ENCODE peak calls at places on chromosomes 11 and 22, in four cellular contexts. One of them, this sample, is unnamed.

GRCh38 chr22:44884968-44885805 is 124.6 kb downstream of the PHF21B start:
- DNase-seq in transverse colon: no peak
- DNase-seq in Peyer's patch: no peak
- DNase-seq in IMR-90: no peak
- DNase-seq in this sample: no peak

GRCh38 chr22:30390974-30391691 is 3.9 kb upstream of the RNF215 start:
- DNase-seq in IMR-90: peak
- DNase-seq in Peyer's patch: peak
- DNase-seq in transverse colon: peak
- DNase-seq in this sample: peak

GRCh38 chr22:47238886-47239860 is 476.7 kb downstream of the TBC1D22A start:
- DNase-seq in Peyer's patch: no peak
- DNase-seq in transverse colon: no peak
- DNase-seq in IMR-90: no peak
- DNase-seq in this sample: no peak

GRCh38 chr11:57567210-57567511 is 311 bp downstream of the UBE2L6 start:
- DNase-seq in transverse colon: peak
- DNase-seq in Peyer's patch: peak
- DNase-seq in IMR-90: peak
- DNase-seq in this sample: no peak

GRCh38 chr11:2813141-2813908 is 72.2 kb downstream of the CDKN1C start:
- DNase-seq in IMR-90: peak
- DNase-seq in Peyer's patch: no peak
- DNase-seq in transverse colon: no peak
- DNase-seq in this sample: no peak

GRCh38 chr11:58133329-58134076 is 8.2 kb upstream of the OR9I1 start:
- DNase-seq in IMR-90: no peak
- DNase-seq in transverse colon: no peak
- DNase-seq in Peyer's patch: no peak
- DNase-seq in this sample: no peak

GRCh38 chr22:19766235-19766505 is 5.6 kb downstream of the TBX1 start:
- DNase-seq in transverse colon: no peak
- DNase-seq in Peyer's patch: no peak
- DNase-seq in IMR-90: no peak
- DNase-seq in this sample: no peak

GRCh38 chr11:85822814-85823213 is 11.9 kb upstream of the SYTL2 start:
- DNase-seq in IMR-90: peak
- DNase-seq in transverse colon: no peak
- DNase-seq in Peyer's patch: no peak
- DNase-seq in this sample: no peak

GRCh38 chr11:119350302-119350701 is 3.8 kb upstream of the MFRP start:
- DNase-seq in IMR-90: no peak
- DNase-seq in transverse colon: no peak
- DNase-seq in Peyer's patch: no peak
- DNase-seq in this sample: no peak

GRCh38 chr22:24583972-24584790 is 8.7 kb downstream of the LRRC75B start:
- DNase-seq in Peyer's patch: no peak
- DNase-seq in IMR-90: no peak
- DNase-seq in transverse colon: no peak
- DNase-seq in this sample: no peak

GRCh38 chr22:24486501-24486921 is 8.6 kb upstream of the UPB1 start:
- DNase-seq in Peyer's patch: no peak
- DNase-seq in transverse colon: no peak
- DNase-seq in IMR-90: peak
- DNase-seq in this sample: peak

GRCh38 chr22:50002791-50003190 is 9.8 kb downstream of the IL17REL start:
- DNase-seq in IMR-90: peak
- DNase-seq in transverse colon: peak
- DNase-seq in Peyer's patch: peak
- DNase-seq in this sample: no peak

GRCh38 chr11:27699242-27699925 is 871 bp downstream of the BDNF start:
- DNase-seq in IMR-90: peak
- DNase-seq in Peyer's patch: no peak
- DNase-seq in transverse colon: no peak
- DNase-seq in this sample: no peak

GRCh38 chr22:24938741-24939341 is 7.7 kb downstream of the LHFPL7 start:
- DNase-seq in Peyer's patch: peak
- DNase-seq in IMR-90: peak
- DNase-seq in transverse colon: no peak
- DNase-seq in this sample: no peak

GRCh38 chr22:30420401-30421178 is 5.0 kb upstream of the MTFP1 start:
- DNase-seq in transverse colon: no peak
- DNase-seq in Peyer's patch: no peak
- DNase-seq in IMR-90: peak
- DNase-seq in this sample: no peak

GRCh38 chr11:124814739-124815138 is 14.5 kb upstream of the MSANTD2 start:
- DNase-seq in transverse colon: no peak
- DNase-seq in IMR-90: no peak
- DNase-seq in Peyer's patch: no peak
- DNase-seq in this sample: no peak

GRCh38 chr11:123483058-123483457 is 53.0 kb downstream of the GRAMD1B start:
- DNase-seq in transverse colon: no peak
- DNase-seq in Peyer's patch: no peak
- DNase-seq in IMR-90: peak
- DNase-seq in this sample: peak

GRCh38 chr22:44521326-44521725 is 23.3 kb upstream of the RTL6 start:
- DNase-seq in transverse colon: no peak
- DNase-seq in IMR-90: no peak
- DNase-seq in Peyer's patch: no peak
- DNase-seq in this sample: no peak

GRCh38 chr11:113994077-113994954 is 19.4 kb downstream of the HTR3A start:
- DNase-seq in Peyer's patch: peak
- DNase-seq in IMR-90: no peak
- DNase-seq in transverse colon: no peak
- DNase-seq in this sample: no peak

GRCh38 chr22:49671331-49672012 is 156.2 kb downstream of the BRD1 start:
- DNase-seq in IMR-90: no peak
- DNase-seq in transverse colon: no peak
- DNase-seq in Peyer's patch: peak
- DNase-seq in this sample: no peak

GRCh38 chr11:76025068-76025467 is 181.2 kb downstream of the WNT11 start:
- DNase-seq in Peyer's patch: no peak
- DNase-seq in IMR-90: peak
- DNase-seq in transverse colon: no peak
- DNase-seq in this sample: no peak

GRCh38 chr11:67290801-67291200 is 1.7 kb downstream of the ANKRD13D start:
- DNase-seq in IMR-90: no peak
- DNase-seq in transverse colon: no peak
- DNase-seq in Peyer's patch: no peak
- DNase-seq in this sample: no peak

GRCh38 chr22:24834845-24835570 is 29.0 kb downstream of the SGSM1 start:
- DNase-seq in Peyer's patch: no peak
- DNase-seq in IMR-90: peak
- DNase-seq in transverse colon: no peak
- DNase-seq in this sample: no peak

GRCh38 chr22:20438066-20438677 is 547 bp upstream of the SCARF2 start:
- DNase-seq in Peyer's patch: peak
- DNase-seq in transverse colon: no peak
- DNase-seq in IMR-90: peak
- DNase-seq in this sample: no peak

GRCh38 chr22:19497245-19497644 is 17.5 kb downstream of the CDC45 start:
- DNase-seq in Peyer's patch: no peak
- DNase-seq in transverse colon: no peak
- DNase-seq in IMR-90: peak
- DNase-seq in this sample: no peak

GRCh38 chr22:39494471-39495120 is 7.5 kb upstream of the MIEF1 start:
- DNase-seq in IMR-90: peak
- DNase-seq in Peyer's patch: no peak
- DNase-seq in transverse colon: no peak
- DNase-seq in this sample: no peak

GRCh38 chr22:19120829-19121630 is 1.2 kb downstream of the DGCR2 start:
- DNase-seq in Peyer's patch: peak
- DNase-seq in IMR-90: peak
- DNase-seq in transverse colon: peak
- DNase-seq in this sample: peak

GRCh38 chr11:117458275-117459120 is 130.8 kb downstream of the CEP164 start:
- DNase-seq in IMR-90: no peak
- DNase-seq in transverse colon: no peak
- DNase-seq in Peyer's patch: no peak
- DNase-seq in this sample: no peak

GRCh38 chr11:6404341-6405038 is 14.2 kb downstream of the SMPD1 start:
- DNase-seq in Peyer's patch: no peak
- DNase-seq in IMR-90: peak
- DNase-seq in transverse colon: no peak
- DNase-seq in this sample: no peak

DNA sequence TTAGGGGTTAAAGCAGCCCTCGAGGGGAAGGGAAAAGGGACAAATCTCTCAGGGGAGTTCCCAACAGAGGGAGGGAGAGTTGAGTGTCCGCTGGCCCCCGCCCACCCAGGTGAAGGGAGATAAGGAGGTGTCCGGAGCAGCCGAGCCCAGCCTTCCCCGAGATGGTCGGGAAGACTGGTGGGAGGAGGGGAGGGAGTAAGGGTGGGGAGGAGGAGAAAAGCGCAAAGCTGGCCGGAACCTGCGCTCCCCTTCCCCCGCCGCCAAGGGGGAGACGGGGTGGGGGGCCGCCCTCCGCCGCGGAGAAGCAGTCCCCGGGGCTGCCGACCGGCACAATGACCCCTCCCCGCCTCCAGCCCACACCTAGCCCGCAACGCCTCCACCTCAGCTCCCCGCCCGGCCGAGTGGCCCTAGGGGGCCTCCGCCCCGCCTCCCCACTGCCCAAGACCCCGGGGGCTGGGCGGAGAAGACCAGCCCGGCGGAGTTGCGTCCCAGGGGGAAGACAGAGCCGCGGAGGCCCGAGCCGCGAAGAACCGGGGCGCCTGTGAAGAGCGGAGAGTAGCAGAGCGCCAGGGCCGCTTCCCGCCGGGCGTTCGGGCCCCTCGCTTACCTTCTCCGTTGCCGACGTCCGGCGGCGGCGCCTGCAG is 479 bp downstream of the RSF1 start:
- DNase-seq in IMR-90: peak
- DNase-seq in transverse colon: peak
- DNase-seq in Peyer's patch: peak
- DNase-seq in this sample: peak
- TF ChIP-seq POLR2A in IMR-90: no peak
- TF ChIP-seq POLR2A in transverse colon: no peak
- TF ChIP-seq POLR2A in Peyer's patch: no peak
- TF ChIP-seq POLR2A in this sample: no peak

DNA sequence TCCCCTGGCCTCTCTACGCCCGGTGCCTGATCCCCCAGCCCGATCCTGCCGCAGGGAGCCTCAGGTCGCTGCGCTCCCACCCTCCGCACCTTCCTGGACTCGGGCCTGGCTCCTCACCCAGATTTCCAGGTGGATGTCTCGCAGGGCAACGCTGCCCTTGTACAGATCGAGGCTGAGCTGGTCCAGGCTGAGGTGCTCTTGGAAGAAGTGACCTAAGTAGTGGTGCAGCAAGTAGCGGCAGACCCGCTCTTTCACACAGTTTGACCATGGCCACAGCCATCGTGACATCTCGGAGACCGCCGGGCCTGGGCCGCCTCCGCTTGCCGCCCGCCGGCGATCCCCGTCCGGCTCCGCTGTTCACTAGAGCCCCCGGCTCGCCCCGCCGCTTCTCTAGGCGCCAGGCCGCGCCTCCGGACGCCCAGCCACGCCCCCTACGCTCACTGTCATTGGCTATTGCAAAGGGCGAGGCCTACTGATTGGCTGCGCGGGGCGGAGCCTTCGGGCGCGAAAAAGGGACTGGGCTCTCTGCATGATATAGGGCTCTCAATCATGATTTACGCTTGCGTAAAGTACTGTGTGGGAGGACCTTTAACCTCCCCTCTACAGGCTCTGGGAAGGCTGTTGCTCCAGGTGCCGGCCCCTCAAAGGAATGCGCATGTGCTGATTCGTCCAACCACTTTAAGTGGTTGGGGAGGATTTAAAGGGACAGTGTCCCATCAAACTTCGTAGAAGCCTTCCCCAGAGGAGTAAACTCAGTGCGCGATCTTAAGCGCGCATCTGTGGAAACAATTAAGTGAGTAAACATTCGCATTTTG is at the start of gene ATG2A:
- DNase-seq in Peyer's patch: peak
- DNase-seq in IMR-90: peak
- DNase-seq in transverse colon: peak
- DNase-seq in this sample: peak
- TF ChIP-seq POLR2A in Peyer's patch: peak
- TF ChIP-seq POLR2A in IMR-90: peak
- TF ChIP-seq POLR2A in transverse colon: peak
- TF ChIP-seq POLR2A in this sample: peak

DNA sequence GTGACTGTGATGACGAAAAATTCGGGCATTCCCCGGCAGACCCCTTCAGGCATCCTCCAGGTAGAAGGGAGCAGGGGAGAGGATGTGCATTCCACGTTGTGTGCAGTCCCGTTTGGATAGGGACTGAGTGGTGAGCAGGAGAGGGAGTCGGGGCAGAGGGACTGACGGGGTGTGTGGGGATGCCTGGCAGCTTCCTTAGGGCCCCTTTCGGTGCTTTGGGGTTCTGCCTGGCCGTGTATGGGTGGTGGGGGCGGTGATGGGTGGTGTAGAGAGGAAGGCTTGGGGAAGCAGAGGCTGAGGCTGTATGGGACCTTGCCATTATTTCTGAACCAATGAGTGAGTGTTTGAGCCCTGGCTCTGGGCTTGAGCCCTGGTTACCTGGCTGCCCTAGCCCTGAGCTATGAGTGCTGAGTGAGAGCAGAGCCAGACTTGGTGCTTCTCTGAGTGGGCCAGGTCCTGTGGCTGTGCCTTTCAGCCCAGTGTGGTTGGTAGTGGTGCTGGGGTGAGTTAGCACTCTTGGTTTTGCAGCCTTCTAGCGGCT is 914 bp downstream of the INPPL1 start:
- DNase-seq in transverse colon: no peak
- DNase-seq in Peyer's patch: no peak
- DNase-seq in IMR-90: no peak
- DNase-seq in this sample: no peak
- TF ChIP-seq POLR2A in transverse colon: no peak
- TF ChIP-seq POLR2A in Peyer's patch: no peak
- TF ChIP-seq POLR2A in IMR-90: no peak
- TF ChIP-seq POLR2A in this sample: no peak

DNA sequence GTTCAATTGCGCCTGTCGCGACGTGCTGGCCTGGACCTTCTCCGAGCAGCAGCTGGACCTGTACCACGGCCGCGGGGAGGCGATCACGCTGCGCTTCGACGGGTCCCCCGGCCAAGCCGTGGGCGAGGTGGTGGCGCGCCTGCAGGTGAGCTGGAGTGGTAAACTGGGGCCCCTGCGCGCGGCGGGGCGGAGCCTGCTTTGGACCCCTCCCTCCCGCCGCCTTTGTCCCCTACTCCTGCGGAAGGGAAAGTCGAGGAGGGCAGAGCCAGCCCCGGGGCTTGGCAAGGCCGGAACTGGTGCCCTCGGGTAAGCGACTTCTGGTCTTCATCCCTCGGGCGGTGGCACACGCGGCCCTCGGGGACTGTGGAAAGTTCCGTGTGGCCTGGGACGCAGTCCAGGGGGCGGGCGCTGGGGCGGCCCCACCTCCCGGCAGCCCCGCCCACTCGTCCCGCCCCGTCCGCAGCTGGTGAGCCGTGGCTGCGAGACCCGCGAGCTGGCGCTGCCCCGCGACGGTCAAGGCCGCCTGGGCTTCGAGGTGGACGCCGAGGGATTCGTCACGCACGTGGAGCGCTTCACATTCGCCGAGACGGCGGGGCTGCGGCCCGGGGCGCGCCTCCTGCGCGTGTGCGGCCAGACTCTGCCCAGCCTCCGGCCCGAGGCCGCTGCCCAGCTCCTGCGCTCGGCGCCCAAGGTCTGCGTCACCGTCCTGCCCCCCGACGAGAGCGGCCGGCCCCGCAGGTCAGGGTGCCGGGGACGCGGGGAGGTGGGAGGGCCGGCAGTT is 9.2 kb downstream of the SIPA1 start:
- DNase-seq in transverse colon: peak
- DNase-seq in IMR-90: no peak
- DNase-seq in Peyer's patch: peak
- DNase-seq in this sample: no peak
- TF ChIP-seq POLR2A in transverse colon: no peak
- TF ChIP-seq POLR2A in IMR-90: no peak
- TF ChIP-seq POLR2A in Peyer's patch: no peak
- TF ChIP-seq POLR2A in this sample: no peak